ENCODE peak calls at places on chromosomes 11 and 22, in four cellular contexts. C is uterus, D is brain microvascular endothelial cell, Q is tibial artery. Y is an unnamed sample.
A peak's percentile ranks its signal among the peaks of the same experiment; 100 is the strongest.

GRCh38 chr22:45597460-45598192 is 74.0 kb upstream of the ATXN10 start:
- DNase-seq in C (no peak), D (no peak), Q (no peak), Y (no peak)

GRCh38 chr22:43974028-43974545 is 18.8 kb downstream of the SAMM50 start:
- DNase-seq in C (no peak), D (no peak), Q (no peak), Y (no peak)

GRCh38 chr11:102527701-102528100 is 2.8 kb downstream of the MMP7 start:
- DNase-seq in C (no peak), D (no peak), Q (no peak), Y (no peak)

GRCh38 chr22:46234851-46235437 is 15.1 kb downstream of the CDPF1 start:
- DNase-seq in C (no peak), D (no peak), Q (peak; percentile 46), Y (no peak)

GRCh38 chr11:30018443-30018842 is 1.6 kb upstream of the KCNA4 start:
- DNase-seq in C (no peak), D (no peak), Q (no peak), Y (no peak)

GRCh38 chr11:33040127-33040861 is 922 bp downstream of the TCP11L1 start:
- DNase-seq in C (no peak), D (no peak), Q (no peak), Y (no peak)

GRCh38 chr11:118099838-118100570 is 13.2 kb upstream of the SMIM35 start:
- DNase-seq in C (no peak), D (no peak), Q (peak; percentile 29), Y (no peak)

GRCh38 chr22:39180566-39180965 is 28.1 kb upstream of the CBX7 start:
- DNase-seq in C (no peak), D (no peak), Q (peak; percentile 38), Y (no peak)

GRCh38 chr11:120500414-120500936 is 11.1 kb upstream of the GRIK4 start:
- DNase-seq in C (no peak), D (no peak), Q (no peak), Y (no peak)

GRCh38 chr22:46535876-46536558 is 1.4 kb downstream of the CELSR1 start:
- DNase-seq in C (no peak), D (no peak), Q (no peak), Y (no peak)

GRCh38 chr22:50576070-50576469 is 2.2 kb downstream of the CPT1B start:
- DNase-seq in C (no peak), D (peak; percentile 12), Q (peak; percentile 24), Y (peak; percentile 19)

GRCh38 chr11:107713009-107713408 is 1.2 kb upstream of the SLN start:
- DNase-seq in C (no peak), D (no peak), Q (no peak), Y (no peak)

GRCh38 chr11:71474771-71475483 is 21.9 kb downstream of the NADSYN1 start:
- DNase-seq in C (no peak), D (no peak), Q (no peak), Y (no peak)

GRCh38 chr11:30936476-30936875 is 350.3 kb upstream of the MPPED2 start:
- DNase-seq in C (no peak), D (no peak), Q (no peak), Y (no peak)

GRCh38 chr22:39244496-39245129 is at the start of gene PDGFB:
- DNase-seq in C (no peak), D (no peak), Q (no peak), Y (no peak)

GRCh38 chr22:45976351-45977002 is 485 bp downstream of the WNT7B start:
- DNase-seq in C (no peak), D (no peak), Q (no peak), Y (no peak)

GRCh38 chr11:73397468-73398131 is 21.4 kb downstream of the RELT start:
- DNase-seq in C (no peak), D (no peak), Q (no peak), Y (no peak)

GRCh38 chr11:118437046-118437735 is 899 bp downstream of the KMT2A start:
- DNase-seq in C (peak; percentile 52), D (no peak), Q (peak; percentile 78), Y (no peak)

GRCh38 chr11:17389957-17390649 is 1.6 kb upstream of the KCNJ11 start:
- DNase-seq in C (no peak), D (no peak), Q (no peak), Y (no peak)

GRCh38 chr11:73519266-73519665 is 78.6 kb downstream of the FAM168A start:
- DNase-seq in C (no peak), D (no peak), Q (no peak), Y (no peak)

GRCh38 chr22:18024276-18024939 is at the start of gene MICAL3:
- DNase-seq in C (peak; percentile 68), D (no peak), Q (peak; percentile 79), Y (no peak)

GRCh38 chr11:94060401-94060800 is 39.2 kb downstream of the HEPHL1 start:
- DNase-seq in C (no peak), D (no peak), Q (no peak), Y (no peak)

GRCh38 chr11:1387961-1388762 is 1.6 kb upstream of the BRSK2 start:
- DNase-seq in C (no peak), D (no peak), Q (no peak), Y (no peak)

GRCh38 chr11:126647735-126648134 is 292.2 kb downstream of the ST3GAL4 start:
- DNase-seq in C (no peak), D (peak; percentile 74), Q (no peak), Y (peak; percentile 68)

GRCh38 chr11:110972640-110973039 is 260.4 kb upstream of the ARHGAP20 start:
- DNase-seq in C (no peak), D (peak; percentile 75), Q (no peak), Y (no peak)

GRCh38 chr11:133896028-133896427 is 50.7 kb upstream of the SPATA19 start:
- DNase-seq in C (no peak), D (no peak), Q (peak; percentile 32), Y (no peak)

GRCh38 chr11:128687321-128687720 is 6.6 kb upstream of the FLI1 start:
- DNase-seq in C (no peak), D (no peak), Q (no peak), Y (no peak)

GRCh38 chr11:3219281-3219892 is 774 bp upstream of the MRGPRG start:
- DNase-seq in C (peak; percentile 11), D (no peak), Q (peak; percentile 58), Y (no peak)

GRCh38 chr11:95091663-95092062 is 2.0 kb downstream of the ENDOD1 start:
- DNase-seq in C (no peak), D (no peak), Q (no peak), Y (no peak)
- H3K4me3 ChIP-seq in C (no peak overlapping the region), D (no peak overlapping the region), Q (peak overlapping the region; percentile 62), Y (no peak overlapping the region)

DNA sequence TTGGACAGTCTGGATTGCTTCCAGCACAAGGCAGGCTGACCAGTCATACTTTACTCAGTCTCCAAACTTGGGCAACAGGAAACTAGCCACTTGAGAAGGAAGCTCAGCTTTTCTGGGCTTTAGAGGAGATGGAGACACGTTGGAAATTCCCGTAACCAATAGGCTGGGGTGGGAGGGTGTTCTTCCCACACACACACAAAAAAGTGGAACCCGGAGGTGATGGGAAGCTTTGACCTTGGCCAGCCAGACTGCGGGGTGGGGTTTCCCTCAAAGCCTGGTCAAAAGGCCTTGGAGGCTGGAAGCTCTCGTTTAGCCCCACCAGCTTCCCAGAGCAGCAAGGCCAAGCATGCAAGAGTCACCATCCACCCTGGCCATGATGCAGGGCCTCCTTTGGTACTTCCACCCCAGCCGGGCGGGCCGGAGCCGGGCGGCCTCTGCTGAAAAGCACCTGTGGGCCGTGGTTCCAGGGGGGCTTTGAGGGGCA is 126.2 kb downstream of the BCR start:
- DNase-seq in C (peak; percentile 23), D (peak; percentile 74), Q (peak; percentile 73), Y (no peak)
- TF ChIP-seq CTCF in C (no peak), D (no peak), Q (no peak), Y (no peak)

DNA sequence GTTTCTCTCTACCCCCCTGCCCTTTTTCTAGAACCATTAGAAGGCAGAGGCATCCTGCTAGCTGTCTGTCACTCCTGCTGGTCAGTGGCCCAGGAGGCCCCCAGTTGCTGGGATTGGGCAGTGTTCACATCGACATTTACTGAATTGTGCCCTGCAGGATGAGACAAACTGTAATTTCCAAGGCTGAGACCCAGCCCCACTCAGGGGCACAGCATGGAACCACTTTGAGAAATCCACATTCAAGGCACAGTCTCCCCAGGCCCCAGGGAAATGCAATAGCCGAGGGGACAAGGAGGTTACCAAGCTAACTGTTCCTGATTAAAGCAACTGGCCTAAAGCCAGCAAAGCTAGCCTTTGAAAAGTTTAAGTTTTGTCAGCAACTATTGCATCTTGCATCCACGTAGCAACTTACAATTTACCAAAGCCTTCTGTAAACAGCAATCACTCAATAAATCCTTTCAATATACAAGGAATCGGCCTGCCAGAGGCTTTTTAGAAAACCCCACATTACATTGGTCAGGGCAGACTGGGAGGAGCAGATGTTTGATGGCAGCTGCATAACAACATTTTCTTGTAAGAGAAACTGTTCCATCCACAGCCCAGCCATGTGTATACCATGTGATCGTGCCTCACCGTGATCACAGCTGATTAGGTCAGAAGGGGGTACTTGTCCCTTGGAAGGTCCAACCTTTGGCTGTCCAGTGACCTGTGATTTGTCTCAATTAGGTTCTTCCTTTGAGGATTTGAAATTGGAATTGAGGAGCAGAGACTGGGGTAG is 103.9 kb downstream of the TENM4 start:
- DNase-seq in C (no peak), D (no peak), Q (no peak), Y (no peak)
- H3K4me3 ChIP-seq in C (no peak overlapping the region), D (no peak overlapping the region), Q (no peak overlapping the region), Y (no peak overlapping the region)

GRCh38 chr22:25027959-25028840 is 75.7 kb downstream of the KIAA1671 start:
- DNase-seq in C (no peak), D (peak; percentile 25), Q (no peak), Y (no peak)
- TF ChIP-seq CTCF in C (peak; percentile 31), D (peak; percentile 68), Q (peak; percentile 33), Y (peak; percentile 43)

GRCh38 chr11:6391548-6392134 is 1.4 kb downstream of the SMPD1 start:
- DNase-seq in C (no peak), D (no peak), Q (peak; percentile 63), Y (no peak)
- H3K4me3 ChIP-seq in C (no peak overlapping the region), D (peak overlapping the region; percentile 81), Q (peak overlapping the region; percentile 64), Y (peak overlapping the region; percentile 86)

DNA sequence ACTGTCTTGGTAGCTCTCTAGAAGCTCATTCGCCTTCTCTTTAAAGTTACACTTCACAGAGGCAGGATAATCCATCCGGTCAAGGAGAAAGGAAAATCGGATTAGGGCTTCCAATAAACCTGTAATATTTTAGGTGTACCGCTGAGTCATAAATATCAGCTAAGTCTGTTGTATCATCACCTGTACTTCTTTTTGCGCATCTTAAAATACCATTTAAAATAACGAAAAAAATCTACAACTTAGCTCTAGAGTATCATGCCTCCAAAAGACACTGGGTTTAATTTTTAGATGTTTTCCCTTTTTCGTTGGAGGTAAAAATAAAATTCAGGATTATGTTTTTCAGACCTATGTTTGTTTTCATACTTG is 41.5 kb upstream of the INCENP start:
- DNase-seq in C (no peak), D (no peak), Q (no peak), Y (no peak)
- TF ChIP-seq CTCF in C (no peak), D (no peak), Q (no peak), Y (no peak)

GRCh38 chr11:57791321-57792059 is 29.9 kb downstream of the CTNND1 start:
- DNase-seq in C (no peak), D (no peak), Q (no peak), Y (no peak)

GRCh38 chr11:57792870-57793269 is 31.3 kb downstream of the CTNND1 start:
- DNase-seq in C (no peak), D (no peak), Q (no peak), Y (no peak)

GRCh38 chr11:57793711-57794110 is 32.1 kb downstream of the CTNND1 start:
- DNase-seq in C (no peak), D (no peak), Q (no peak), Y (no peak)

GRCh38 chr11:57787920-57788716 is 26.5 kb downstream of the CTNND1 start:
- DNase-seq in C (no peak), D (no peak), Q (no peak), Y (no peak)

GRCh38 chr11:57792060-57792541 is 30.5 kb downstream of the CTNND1 start:
- DNase-seq in C (no peak), D (peak; percentile 43), Q (peak; percentile 81), Y (no peak)
- H3K4me3 ChIP-seq in C (no peak overlapping the region), D (no peak overlapping the region), Q (no peak overlapping the region), Y (no peak overlapping the region)

GRCh38 chr11:130070109-130070828 is 575 bp downstream of the APLP2 start:
- DNase-seq in C (peak; percentile 40), D (no peak), Q (peak; percentile 70), Y (no peak)
- TF ChIP-seq CTCF in C (no peak), D (no peak), Q (peak; percentile 10), Y (no peak)